ENCODE peak calls at places on chromosomes 5 and 9, in ten cellular contexts. One of them, this sample, is unnamed.

GRCh38 chr5:91840412-91840811 is 457.3 kb upstream of the ARRDC3 start:
- DNase-seq in endodermal cell: no peak
- DNase-seq in endothelial cell: no peak
- DNase-seq in astrocyte of the spinal cord: no peak
- DNase-seq in body of pancreas: no peak
- DNase-seq in mucosa of descending colon: no peak
- DNase-seq in brain microvascular endothelial cell: no peak
- DNase-seq in lower lobe of right lung: no peak
- DNase-seq in suprapubic skin: no peak
- DNase-seq in HCT116: no peak
- DNase-seq in this sample: no peak

GRCh38 chr9:112207451-112207850 is 32.4 kb upstream of the SUSD1 start:
- DNase-seq in mucosa of descending colon: no peak
- DNase-seq in endothelial cell: no peak
- DNase-seq in lower lobe of right lung: no peak
- DNase-seq in brain microvascular endothelial cell: no peak
- DNase-seq in body of pancreas: no peak
- DNase-seq in astrocyte of the spinal cord: no peak
- DNase-seq in endodermal cell: no peak
- DNase-seq in HCT116: no peak
- DNase-seq in suprapubic skin: no peak
- DNase-seq in this sample: no peak

GRCh38 chr9:4077499-4078102 is 222.3 kb downstream of the GLIS3 start:
- DNase-seq in mucosa of descending colon: peak
- DNase-seq in body of pancreas: peak
- DNase-seq in lower lobe of right lung: peak
- DNase-seq in brain microvascular endothelial cell: peak
- DNase-seq in HCT116: peak
- DNase-seq in endothelial cell: peak
- DNase-seq in endodermal cell: peak
- DNase-seq in suprapubic skin: peak
- DNase-seq in astrocyte of the spinal cord: peak
- DNase-seq in this sample: no peak

GRCh38 chr5:27125856-27126255 is 87.5 kb upstream of the CDH9 start:
- DNase-seq in HCT116: no peak
- DNase-seq in brain microvascular endothelial cell: peak
- DNase-seq in lower lobe of right lung: no peak
- DNase-seq in body of pancreas: no peak
- DNase-seq in mucosa of descending colon: no peak
- DNase-seq in endothelial cell: no peak
- DNase-seq in endodermal cell: no peak
- DNase-seq in suprapubic skin: no peak
- DNase-seq in astrocyte of the spinal cord: no peak
- DNase-seq in this sample: no peak

GRCh38 chr5:142816577-142816976 is 46.4 kb downstream of the ARHGAP26 start:
- DNase-seq in HCT116: no peak
- DNase-seq in body of pancreas: no peak
- DNase-seq in brain microvascular endothelial cell: peak
- DNase-seq in endodermal cell: no peak
- DNase-seq in endothelial cell: no peak
- DNase-seq in mucosa of descending colon: peak
- DNase-seq in astrocyte of the spinal cord: peak
- DNase-seq in suprapubic skin: no peak
- DNase-seq in lower lobe of right lung: peak
- DNase-seq in this sample: no peak

GRCh38 chr5:74034738-74035137 is 408.7 kb downstream of the ARHGEF28 start:
- DNase-seq in body of pancreas: no peak
- DNase-seq in mucosa of descending colon: no peak
- DNase-seq in endothelial cell: no peak
- DNase-seq in brain microvascular endothelial cell: peak
- DNase-seq in HCT116: no peak
- DNase-seq in endodermal cell: no peak
- DNase-seq in lower lobe of right lung: no peak
- DNase-seq in astrocyte of the spinal cord: peak
- DNase-seq in suprapubic skin: no peak
- DNase-seq in this sample: no peak

GRCh38 chr5:59317023-59317771 is 576.3 kb downstream of the PDE4D start:
- DNase-seq in mucosa of descending colon: peak
- DNase-seq in endothelial cell: no peak
- DNase-seq in astrocyte of the spinal cord: peak
- DNase-seq in suprapubic skin: no peak
- DNase-seq in body of pancreas: no peak
- DNase-seq in brain microvascular endothelial cell: no peak
- DNase-seq in lower lobe of right lung: no peak
- DNase-seq in HCT116: no peak
- DNase-seq in endodermal cell: no peak
- DNase-seq in this sample: no peak

GRCh38 chr5:91998774-91999173 is 615.7 kb upstream of the ARRDC3 start:
- DNase-seq in suprapubic skin: no peak
- DNase-seq in endodermal cell: no peak
- DNase-seq in mucosa of descending colon: no peak
- DNase-seq in body of pancreas: no peak
- DNase-seq in HCT116: no peak
- DNase-seq in lower lobe of right lung: no peak
- DNase-seq in endothelial cell: no peak
- DNase-seq in astrocyte of the spinal cord: no peak
- DNase-seq in brain microvascular endothelial cell: no peak
- DNase-seq in this sample: no peak

GRCh38 chr5:74648835-74649286 is 8.3 kb upstream of the ENC1 start:
- DNase-seq in endodermal cell: no peak
- DNase-seq in HCT116: no peak
- DNase-seq in astrocyte of the spinal cord: peak
- DNase-seq in brain microvascular endothelial cell: no peak
- DNase-seq in body of pancreas: peak
- DNase-seq in suprapubic skin: no peak
- DNase-seq in endothelial cell: no peak
- DNase-seq in mucosa of descending colon: no peak
- DNase-seq in lower lobe of right lung: no peak
- DNase-seq in this sample: no peak

DNA sequence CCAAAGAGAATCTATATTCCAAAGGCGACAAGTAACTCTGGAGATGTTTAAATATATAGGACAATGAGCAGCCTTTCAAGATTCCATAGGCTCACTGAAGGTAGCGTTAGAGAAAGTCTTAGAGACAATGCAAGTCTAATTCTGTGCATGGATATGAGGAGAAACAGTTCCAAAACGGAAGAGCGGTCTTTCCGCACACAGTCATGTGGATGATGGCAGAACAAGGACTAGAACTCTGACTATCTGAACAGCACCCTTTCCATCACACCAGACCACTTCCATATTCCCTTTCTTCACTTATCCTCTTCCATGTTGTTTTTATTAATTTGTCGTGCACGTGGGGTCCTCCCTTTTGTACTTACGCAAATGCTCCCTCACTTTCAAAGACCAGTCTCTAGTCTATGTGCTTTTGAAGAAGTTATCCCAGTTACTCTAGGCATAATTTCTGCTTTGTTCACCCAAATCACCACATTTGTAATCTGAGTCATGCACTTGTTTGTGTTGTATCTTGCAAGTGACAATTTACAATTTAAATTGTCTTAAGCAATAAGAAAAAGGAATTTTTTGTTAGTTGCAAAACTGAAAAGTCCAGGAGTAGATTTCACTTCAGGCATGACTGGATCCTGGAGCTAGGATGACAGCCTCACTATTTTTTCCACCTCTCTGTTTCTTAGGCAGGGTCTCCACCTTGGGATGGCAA is 116.0 kb upstream of the ADRA1B start:
- DNase-seq in endodermal cell: no peak
- DNase-seq in mucosa of descending colon: no peak
- DNase-seq in brain microvascular endothelial cell: no peak
- DNase-seq in HCT116: no peak
- DNase-seq in lower lobe of right lung: no peak
- DNase-seq in astrocyte of the spinal cord: no peak
- DNase-seq in endothelial cell: no peak
- DNase-seq in body of pancreas: no peak
- DNase-seq in suprapubic skin: no peak
- DNase-seq in this sample: no peak
- TF ChIP-seq CTCF in endodermal cell: no peak
- TF ChIP-seq CTCF in mucosa of descending colon: no peak
- TF ChIP-seq CTCF in brain microvascular endothelial cell: no peak
- TF ChIP-seq CTCF in HCT116: no peak
- TF ChIP-seq CTCF in lower lobe of right lung: no peak
- TF ChIP-seq CTCF in astrocyte of the spinal cord: no peak
- TF ChIP-seq CTCF in endothelial cell: no peak
- TF ChIP-seq CTCF in body of pancreas: no peak
- TF ChIP-seq CTCF in suprapubic skin: no peak
- TF ChIP-seq CTCF in this sample: no peak

GRCh38 chr9:73265876-73266275 is 114.2 kb downstream of the ANXA1 start:
- DNase-seq in body of pancreas: no peak
- DNase-seq in mucosa of descending colon: no peak
- DNase-seq in lower lobe of right lung: no peak
- DNase-seq in suprapubic skin: no peak
- DNase-seq in brain microvascular endothelial cell: no peak
- DNase-seq in astrocyte of the spinal cord: no peak
- DNase-seq in endothelial cell: no peak
- DNase-seq in endodermal cell: no peak
- DNase-seq in HCT116: no peak
- DNase-seq in this sample: no peak

GRCh38 chr9:73264636-73265035 is 113.0 kb downstream of the ANXA1 start:
- DNase-seq in mucosa of descending colon: no peak
- DNase-seq in suprapubic skin: no peak
- DNase-seq in body of pancreas: no peak
- DNase-seq in HCT116: no peak
- DNase-seq in endothelial cell: no peak
- DNase-seq in endodermal cell: no peak
- DNase-seq in brain microvascular endothelial cell: no peak
- DNase-seq in lower lobe of right lung: no peak
- DNase-seq in astrocyte of the spinal cord: no peak
- DNase-seq in this sample: no peak

GRCh38 chr9:73270967-73271722 is 119.5 kb downstream of the ANXA1 start:
- DNase-seq in suprapubic skin: no peak
- DNase-seq in mucosa of descending colon: no peak
- DNase-seq in HCT116: peak
- DNase-seq in body of pancreas: no peak
- DNase-seq in endothelial cell: no peak
- DNase-seq in lower lobe of right lung: no peak
- DNase-seq in brain microvascular endothelial cell: peak
- DNase-seq in astrocyte of the spinal cord: peak
- DNase-seq in endodermal cell: no peak
- DNase-seq in this sample: no peak

GRCh38 chr9:73269430-73270101 is 117.9 kb downstream of the ANXA1 start:
- DNase-seq in brain microvascular endothelial cell: no peak
- DNase-seq in mucosa of descending colon: no peak
- DNase-seq in endothelial cell: no peak
- DNase-seq in lower lobe of right lung: no peak
- DNase-seq in suprapubic skin: no peak
- DNase-seq in endodermal cell: peak
- DNase-seq in body of pancreas: no peak
- DNase-seq in HCT116: peak
- DNase-seq in astrocyte of the spinal cord: peak
- DNase-seq in this sample: no peak
- TF ChIP-seq CTCF in brain microvascular endothelial cell: peak
- TF ChIP-seq CTCF in mucosa of descending colon: no peak
- TF ChIP-seq CTCF in endothelial cell: no peak
- TF ChIP-seq CTCF in lower lobe of right lung: no peak
- TF ChIP-seq CTCF in suprapubic skin: no peak
- TF ChIP-seq CTCF in endodermal cell: peak
- TF ChIP-seq CTCF in body of pancreas: no peak
- TF ChIP-seq CTCF in HCT116: peak
- TF ChIP-seq CTCF in astrocyte of the spinal cord: peak
- TF ChIP-seq CTCF in this sample: no peak

GRCh38 chr9:92654481-92655301 is 15.2 kb downstream of the IPPK start:
- DNase-seq in astrocyte of the spinal cord: no peak
- DNase-seq in endodermal cell: no peak
- DNase-seq in mucosa of descending colon: no peak
- DNase-seq in HCT116: no peak
- DNase-seq in suprapubic skin: peak
- DNase-seq in endothelial cell: no peak
- DNase-seq in body of pancreas: no peak
- DNase-seq in lower lobe of right lung: peak
- DNase-seq in brain microvascular endothelial cell: no peak
- DNase-seq in this sample: no peak
- TF ChIP-seq CTCF in astrocyte of the spinal cord: no peak
- TF ChIP-seq CTCF in endodermal cell: no peak
- TF ChIP-seq CTCF in mucosa of descending colon: no peak
- TF ChIP-seq CTCF in HCT116: no peak
- TF ChIP-seq CTCF in suprapubic skin: no peak
- TF ChIP-seq CTCF in endothelial cell: no peak
- TF ChIP-seq CTCF in body of pancreas: no peak
- TF ChIP-seq CTCF in lower lobe of right lung: no peak
- TF ChIP-seq CTCF in brain microvascular endothelial cell: no peak
- TF ChIP-seq CTCF in this sample: no peak

GRCh38 chr9:2228132-2228531 is 213.0 kb downstream of the SMARCA2 start:
- DNase-seq in endothelial cell: peak
- DNase-seq in mucosa of descending colon: peak
- DNase-seq in suprapubic skin: no peak
- DNase-seq in endodermal cell: peak
- DNase-seq in body of pancreas: peak
- DNase-seq in HCT116: no peak
- DNase-seq in lower lobe of right lung: peak
- DNase-seq in astrocyte of the spinal cord: no peak
- DNase-seq in brain microvascular endothelial cell: no peak
- DNase-seq in this sample: no peak
- TF ChIP-seq CTCF in endothelial cell: no peak
- TF ChIP-seq CTCF in mucosa of descending colon: no peak
- TF ChIP-seq CTCF in suprapubic skin: no peak
- TF ChIP-seq CTCF in endodermal cell: peak
- TF ChIP-seq CTCF in body of pancreas: no peak
- TF ChIP-seq CTCF in HCT116: peak
- TF ChIP-seq CTCF in lower lobe of right lung: peak
- TF ChIP-seq CTCF in astrocyte of the spinal cord: peak
- TF ChIP-seq CTCF in brain microvascular endothelial cell: peak
- TF ChIP-seq CTCF in this sample: no peak

GRCh38 chr9:85445887-85446286 is 295.9 kb downstream of the AGTPBP1 start:
- DNase-seq in astrocyte of the spinal cord: no peak
- DNase-seq in mucosa of descending colon: no peak
- DNase-seq in lower lobe of right lung: no peak
- DNase-seq in body of pancreas: no peak
- DNase-seq in suprapubic skin: no peak
- DNase-seq in brain microvascular endothelial cell: no peak
- DNase-seq in HCT116: no peak
- DNase-seq in endodermal cell: no peak
- DNase-seq in endothelial cell: no peak
- DNase-seq in this sample: no peak

GRCh38 chr9:85444243-85444642 is 297.5 kb downstream of the AGTPBP1 start:
- DNase-seq in HCT116: no peak
- DNase-seq in lower lobe of right lung: no peak
- DNase-seq in brain microvascular endothelial cell: no peak
- DNase-seq in endodermal cell: no peak
- DNase-seq in body of pancreas: no peak
- DNase-seq in endothelial cell: no peak
- DNase-seq in astrocyte of the spinal cord: no peak
- DNase-seq in suprapubic skin: no peak
- DNase-seq in mucosa of descending colon: no peak
- DNase-seq in this sample: no peak

GRCh38 chr9:85443190-85443598 is 298.6 kb downstream of the AGTPBP1 start:
- DNase-seq in suprapubic skin: no peak
- DNase-seq in HCT116: no peak
- DNase-seq in astrocyte of the spinal cord: no peak
- DNase-seq in endodermal cell: no peak
- DNase-seq in body of pancreas: no peak
- DNase-seq in brain microvascular endothelial cell: no peak
- DNase-seq in mucosa of descending colon: no peak
- DNase-seq in endothelial cell: no peak
- DNase-seq in lower lobe of right lung: no peak
- DNase-seq in this sample: no peak
- TF ChIP-seq CTCF in suprapubic skin: no peak
- TF ChIP-seq CTCF in HCT116: no peak
- TF ChIP-seq CTCF in astrocyte of the spinal cord: no peak
- TF ChIP-seq CTCF in endodermal cell: no peak
- TF ChIP-seq CTCF in body of pancreas: no peak
- TF ChIP-seq CTCF in brain microvascular endothelial cell: no peak
- TF ChIP-seq CTCF in mucosa of descending colon: no peak
- TF ChIP-seq CTCF in endothelial cell: no peak
- TF ChIP-seq CTCF in lower lobe of right lung: no peak
- TF ChIP-seq CTCF in this sample: no peak

This sample was measured in activated B cell treated with CpG ODN at 0.5 μM for 24 hours.